ENCODE peak calls at places on chromosomes 16 and 17, in four cellular contexts. B, S, J and N are unnamed samples.
A peak's percentile ranks its signal among the peaks of the same experiment; 100 is the strongest.

GRCh38 chr17:73393962-73394361 is 82.2 kb upstream of the CDC42EP4 start:
- DNase-seq in B (no peak), S (no peak), J (no peak), N (no peak)

GRCh38 chr17:5044630-5045029 is 9.4 kb upstream of the SLC52A1 start:
- DNase-seq in B (no peak), S (no peak), J (no peak), N (no peak)

GRCh38 chr16:30949655-30950515 is 1.0 kb downstream of the ORAI3 start:
- DNase-seq in B (peak; percentile 87), S (peak; percentile 77), J (peak; percentile 95), N (no peak)

GRCh38 chr17:78159575-78160158 is 8.7 kb upstream of the SYNGR2 start:
- DNase-seq in B (no peak), S (peak; percentile 46), J (no peak), N (no peak)

GRCh38 chr16:52368899-52369298 is 178.0 kb downstream of the TOX3 start:
- DNase-seq in B (no peak), S (no peak), J (no peak), N (no peak)

GRCh38 chr17:36931096-36931696 is 6.1 kb upstream of the LHX1 start:
- DNase-seq in B (no peak), S (no peak), J (no peak), N (no peak)

GRCh38 chr16:81174644-81175324 is 63.7 kb upstream of the BCO1 start:
- DNase-seq in B (no peak), S (peak; percentile 19), J (no peak), N (no peak)

GRCh38 chr16:50306287-50306686 is 39.9 kb downstream of the ADCY7 start:
- DNase-seq in B (no peak), S (no peak), J (peak; percentile 41), N (no peak)

GRCh38 chr17:49512296-49513043 is 17.4 kb downstream of the NGFR start:
- DNase-seq in B (no peak), S (no peak), J (peak; percentile 60), N (no peak)

GRCh38 chr17:54494731-54495715 is 405.6 kb upstream of the TOM1L1 start:
- DNase-seq in B (no peak), S (no peak), J (no peak), N (no peak)

GRCh38 chr17:49755681-49756283 is 8.1 kb downstream of the FAM117A start:
- DNase-seq in B (no peak), S (no peak), J (no peak), N (peak; percentile 30)

GRCh38 chr16:11099672-11100195 is 155.4 kb downstream of the CLEC16A start:
- DNase-seq in B (no peak), S (no peak), J (no peak), N (no peak)

GRCh38 chr17:76236603-76237002 is 3.7 kb downstream of the RNF157 start:
- DNase-seq in B (no peak), S (no peak), J (no peak), N (no peak)

GRCh38 chr17:47286198-47286914 is 32.7 kb downstream of the ITGB3 start:
- DNase-seq in B (no peak), S (no peak), J (no peak), N (no peak)

GRCh38 chr17:6894206-6894528 is 62.6 kb upstream of the TEKT1 start:
- DNase-seq in B (no peak), S (no peak), J (no peak), N (no peak)